ENCODE peak calls at places on chromosomes 7 and 10, in ten cellular contexts. One of them, this sample, is unnamed.
A peak's percentile ranks its signal among the peaks of the same experiment; 100 is the strongest.

GRCh38 chr7:94115316-94115715 is 111.2 kb upstream of the BET1 start:
- DNase-seq in kidney: no peak
- DNase-seq in brain microvascular endothelial cell: peak; percentile 32
- DNase-seq in astrocyte: peak; percentile 25
- DNase-seq in CD4-positive, CD25-positive, alpha-beta regulatory T cell: no peak
- DNase-seq in fibroblast of mammary gland: peak; percentile 44
- DNase-seq in NB4: no peak
- DNase-seq in epithelial cell of esophagus: peak; percentile 64
- DNase-seq in Caco-2: no peak
- DNase-seq in heart right ventricle: no peak
- DNase-seq in this sample: no peak

GRCh38 chr7:100825760-100826545 is 1.4 kb downstream of the EPHB4 start:
- DNase-seq in kidney: no peak
- DNase-seq in brain microvascular endothelial cell: peak; percentile 17
- DNase-seq in astrocyte: peak; percentile 26
- DNase-seq in CD4-positive, CD25-positive, alpha-beta regulatory T cell: no peak
- DNase-seq in fibroblast of mammary gland: peak; percentile 57
- DNase-seq in NB4: peak; percentile 86
- DNase-seq in epithelial cell of esophagus: peak; percentile 50
- DNase-seq in Caco-2: peak; percentile 56
- DNase-seq in heart right ventricle: no peak
- DNase-seq in this sample: peak; percentile 63

GRCh38 chr7:1668486-1668931 is 1.6 kb upstream of the ELFN1 start:
- DNase-seq in kidney: no peak
- DNase-seq in brain microvascular endothelial cell: no peak
- DNase-seq in astrocyte: no peak
- DNase-seq in CD4-positive, CD25-positive, alpha-beta regulatory T cell: no peak
- DNase-seq in fibroblast of mammary gland: no peak
- DNase-seq in NB4: peak; percentile 48
- DNase-seq in epithelial cell of esophagus: peak; percentile 11
- DNase-seq in Caco-2: no peak
- DNase-seq in heart right ventricle: peak; percentile 49
- DNase-seq in this sample: no peak

GRCh38 chr10:118045842-118046490 is 775 bp downstream of the RAB11FIP2 start:
- DNase-seq in kidney: peak; percentile 85
- DNase-seq in brain microvascular endothelial cell: peak; percentile 7
- DNase-seq in astrocyte: peak; percentile 35
- DNase-seq in CD4-positive, CD25-positive, alpha-beta regulatory T cell: peak; percentile 40
- DNase-seq in fibroblast of mammary gland: peak; percentile 68
- DNase-seq in NB4: peak; percentile 58
- DNase-seq in epithelial cell of esophagus: peak; percentile 38
- DNase-seq in Caco-2: peak; percentile 41
- DNase-seq in heart right ventricle: no peak
- DNase-seq in this sample: peak; percentile 66

GRCh38 chr10:91422915-91423314 is 12.8 kb downstream of the HECTD2 start:
- DNase-seq in kidney: no peak
- DNase-seq in brain microvascular endothelial cell: no peak
- DNase-seq in astrocyte: no peak
- DNase-seq in CD4-positive, CD25-positive, alpha-beta regulatory T cell: no peak
- DNase-seq in fibroblast of mammary gland: peak; percentile 46
- DNase-seq in NB4: no peak
- DNase-seq in epithelial cell of esophagus: no peak
- DNase-seq in Caco-2: no peak
- DNase-seq in heart right ventricle: no peak
- DNase-seq in this sample: peak; percentile 68

GRCh38 chr7:30472081-30472770 is 6.4 kb downstream of the NOD1 start:
- DNase-seq in kidney: no peak
- DNase-seq in brain microvascular endothelial cell: no peak
- DNase-seq in astrocyte: no peak
- DNase-seq in CD4-positive, CD25-positive, alpha-beta regulatory T cell: peak; percentile 28
- DNase-seq in fibroblast of mammary gland: peak; percentile 34
- DNase-seq in NB4: no peak
- DNase-seq in epithelial cell of esophagus: no peak
- DNase-seq in Caco-2: no peak
- DNase-seq in heart right ventricle: no peak
- DNase-seq in this sample: no peak

GRCh38 chr7:49255061-49255460 is 330.7 kb downstream of the CDC14C start:
- DNase-seq in kidney: no peak
- DNase-seq in brain microvascular endothelial cell: no peak
- DNase-seq in astrocyte: peak; percentile 42
- DNase-seq in CD4-positive, CD25-positive, alpha-beta regulatory T cell: no peak
- DNase-seq in fibroblast of mammary gland: peak; percentile 47
- DNase-seq in NB4: no peak
- DNase-seq in epithelial cell of esophagus: peak; percentile 53
- DNase-seq in Caco-2: no peak
- DNase-seq in heart right ventricle: no peak
- DNase-seq in this sample: peak; percentile 3

GRCh38 chr7:126801738-126802137 is 451.0 kb downstream of the GRM8 start:
- DNase-seq in kidney: no peak
- DNase-seq in brain microvascular endothelial cell: no peak
- DNase-seq in astrocyte: no peak
- DNase-seq in CD4-positive, CD25-positive, alpha-beta regulatory T cell: no peak
- DNase-seq in fibroblast of mammary gland: no peak
- DNase-seq in NB4: no peak
- DNase-seq in epithelial cell of esophagus: no peak
- DNase-seq in Caco-2: no peak
- DNase-seq in heart right ventricle: no peak
- DNase-seq in this sample: no peak

GRCh38 chr7:150977382-150978135 is 562 bp downstream of the KCNH2 start:
- DNase-seq in kidney: no peak
- DNase-seq in brain microvascular endothelial cell: no peak
- DNase-seq in astrocyte: no peak
- DNase-seq in CD4-positive, CD25-positive, alpha-beta regulatory T cell: no peak
- DNase-seq in fibroblast of mammary gland: no peak
- DNase-seq in NB4: no peak
- DNase-seq in epithelial cell of esophagus: no peak
- DNase-seq in Caco-2: no peak
- DNase-seq in heart right ventricle: no peak
- DNase-seq in this sample: no peak

GRCh38 chr10:14391342-14391741 is 60.6 kb upstream of the FRMD4A start:
- DNase-seq in kidney: no peak
- DNase-seq in brain microvascular endothelial cell: no peak
- DNase-seq in astrocyte: no peak
- DNase-seq in CD4-positive, CD25-positive, alpha-beta regulatory T cell: no peak
- DNase-seq in fibroblast of mammary gland: no peak
- DNase-seq in NB4: no peak
- DNase-seq in epithelial cell of esophagus: no peak
- DNase-seq in Caco-2: no peak
- DNase-seq in heart right ventricle: no peak
- DNase-seq in this sample: no peak

GRCh38 chr7:87702326-87702725 is 74.1 kb downstream of the RUNDC3B start:
- DNase-seq in kidney: no peak
- DNase-seq in brain microvascular endothelial cell: peak; percentile 27
- DNase-seq in astrocyte: peak; percentile 47
- DNase-seq in CD4-positive, CD25-positive, alpha-beta regulatory T cell: no peak
- DNase-seq in fibroblast of mammary gland: peak; percentile 1
- DNase-seq in NB4: no peak
- DNase-seq in epithelial cell of esophagus: peak; percentile 84
- DNase-seq in Caco-2: no peak
- DNase-seq in heart right ventricle: no peak
- DNase-seq in this sample: peak; percentile 8

GRCh38 chr7:100799037-100799896 is 28.1 kb downstream of the EPHB4 start:
- DNase-seq in kidney: no peak
- DNase-seq in brain microvascular endothelial cell: peak; percentile 26
- DNase-seq in astrocyte: peak; percentile 24
- DNase-seq in CD4-positive, CD25-positive, alpha-beta regulatory T cell: peak; percentile 55
- DNase-seq in fibroblast of mammary gland: peak; percentile 73
- DNase-seq in NB4: peak; percentile 88
- DNase-seq in epithelial cell of esophagus: peak; percentile 77
- DNase-seq in Caco-2: peak; percentile 74
- DNase-seq in heart right ventricle: peak; percentile 53
- DNase-seq in this sample: peak; percentile 59

GRCh38 chr7:35374858-35375257 is 121.0 kb upstream of the TBX20 start:
- DNase-seq in kidney: no peak
- DNase-seq in brain microvascular endothelial cell: no peak
- DNase-seq in astrocyte: no peak
- DNase-seq in CD4-positive, CD25-positive, alpha-beta regulatory T cell: no peak
- DNase-seq in fibroblast of mammary gland: no peak
- DNase-seq in NB4: no peak
- DNase-seq in epithelial cell of esophagus: no peak
- DNase-seq in Caco-2: no peak
- DNase-seq in heart right ventricle: peak; percentile 58
- DNase-seq in this sample: no peak

GRCh38 chr7:36348256-36348655 is 41.4 kb upstream of the ANLN start:
- DNase-seq in kidney: no peak
- DNase-seq in brain microvascular endothelial cell: peak; percentile 65
- DNase-seq in astrocyte: peak; percentile 35
- DNase-seq in CD4-positive, CD25-positive, alpha-beta regulatory T cell: no peak
- DNase-seq in fibroblast of mammary gland: peak; percentile 56
- DNase-seq in NB4: no peak
- DNase-seq in epithelial cell of esophagus: no peak
- DNase-seq in Caco-2: no peak
- DNase-seq in heart right ventricle: no peak
- DNase-seq in this sample: peak; percentile 74

GRCh38 chr10:83954193-83954794 is 185.0 kb upstream of the GHITM start:
- DNase-seq in kidney: no peak
- DNase-seq in brain microvascular endothelial cell: no peak
- DNase-seq in astrocyte: no peak
- DNase-seq in CD4-positive, CD25-positive, alpha-beta regulatory T cell: no peak
- DNase-seq in fibroblast of mammary gland: no peak
- DNase-seq in NB4: peak; percentile 25
- DNase-seq in epithelial cell of esophagus: no peak
- DNase-seq in Caco-2: no peak
- DNase-seq in heart right ventricle: no peak
- DNase-seq in this sample: no peak

GRCh38 chr10:3119796-3120459 is 52.6 kb downstream of the PFKP start:
- DNase-seq in kidney: peak; percentile 59
- DNase-seq in brain microvascular endothelial cell: no peak
- DNase-seq in astrocyte: no peak
- DNase-seq in CD4-positive, CD25-positive, alpha-beta regulatory T cell: peak; percentile 18
- DNase-seq in fibroblast of mammary gland: peak; percentile 55
- DNase-seq in NB4: peak; percentile 21
- DNase-seq in epithelial cell of esophagus: peak; percentile 28
- DNase-seq in Caco-2: peak; percentile 59
- DNase-seq in heart right ventricle: no peak
- DNase-seq in this sample: peak; percentile 40

DNA sequence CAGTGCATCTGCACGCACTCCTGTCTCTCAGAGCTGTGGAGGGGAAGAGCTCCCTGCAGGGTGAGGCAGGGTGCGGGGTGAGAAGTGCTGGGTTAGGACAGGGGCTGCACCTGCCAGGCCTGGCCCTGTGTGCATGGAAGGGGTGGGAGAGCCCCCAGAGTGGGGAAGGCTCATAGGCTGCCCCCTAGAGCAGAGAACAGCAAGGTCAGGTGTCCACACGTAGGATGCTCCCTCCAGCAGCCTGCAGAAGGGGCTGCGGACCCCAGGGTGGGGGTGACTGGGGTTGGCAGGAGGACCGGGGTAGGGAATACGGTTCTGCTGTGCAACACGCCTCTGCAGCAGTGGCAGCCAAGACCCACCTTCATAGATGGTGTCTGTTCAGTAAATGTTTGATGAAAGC is 208.6 kb downstream of the PTPRN2 start:
- DNase-seq in kidney: no peak
- DNase-seq in brain microvascular endothelial cell: no peak
- DNase-seq in astrocyte: no peak
- DNase-seq in CD4-positive, CD25-positive, alpha-beta regulatory T cell: no peak
- DNase-seq in fibroblast of mammary gland: no peak
- DNase-seq in NB4: no peak
- DNase-seq in epithelial cell of esophagus: no peak
- DNase-seq in Caco-2: no peak
- DNase-seq in heart right ventricle: no peak
- DNase-seq in this sample: no peak
- H3K4me3 ChIP-seq in kidney: no peak overlapping the region
- H3K4me3 ChIP-seq in brain microvascular endothelial cell: no peak overlapping the region
- H3K4me3 ChIP-seq in astrocyte: no peak overlapping the region
- H3K4me3 ChIP-seq in CD4-positive, CD25-positive, alpha-beta regulatory T cell: no peak overlapping the region
- H3K4me3 ChIP-seq in fibroblast of mammary gland: no peak overlapping the region
- H3K4me3 ChIP-seq in NB4: no peak overlapping the region
- H3K4me3 ChIP-seq in epithelial cell of esophagus: no peak overlapping the region
- H3K4me3 ChIP-seq in Caco-2: no peak overlapping the region
- H3K4me3 ChIP-seq in heart right ventricle: no peak overlapping the region
- H3K4me3 ChIP-seq in this sample: no peak overlapping the region

DNA sequence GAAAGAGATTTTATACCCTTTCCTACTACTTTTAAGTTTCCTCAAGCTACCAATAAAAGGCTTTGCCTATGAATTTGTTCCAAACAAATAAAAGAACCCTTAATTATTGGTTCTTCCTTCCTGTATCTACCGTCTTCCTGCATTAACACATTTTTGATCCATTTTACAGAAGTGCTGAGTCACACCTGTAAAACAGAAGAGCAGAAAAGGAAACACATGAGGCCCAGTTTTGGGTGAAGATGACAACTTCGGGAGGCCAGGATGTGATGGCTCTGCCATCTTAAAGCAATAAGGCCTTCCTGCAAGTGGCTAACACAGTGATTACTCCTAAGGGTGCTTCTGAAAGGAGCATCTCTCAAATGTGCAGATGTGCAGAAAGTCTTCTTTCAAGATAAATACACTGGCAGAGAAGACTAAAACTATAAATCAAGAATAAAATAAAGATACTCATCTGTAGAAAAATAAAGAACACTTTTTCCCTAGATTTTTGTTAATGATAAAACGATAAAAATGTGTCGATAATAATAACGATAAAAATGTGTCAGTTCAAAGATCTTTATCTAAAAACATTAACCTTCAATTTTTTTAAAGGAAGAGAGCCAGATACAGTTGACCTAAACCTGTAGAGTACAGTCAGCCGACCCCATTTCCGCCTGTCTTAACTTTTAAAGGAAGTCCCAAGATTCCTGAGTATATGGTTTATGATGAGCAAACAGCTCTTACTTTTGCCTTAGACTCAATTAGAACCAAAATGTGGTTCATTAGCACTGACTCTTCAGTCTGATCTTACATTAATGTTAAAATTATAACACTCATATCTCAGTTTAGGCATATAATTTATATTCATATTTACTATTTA is 108.5 kb downstream of the UBE2H start:
- DNase-seq in kidney: no peak
- DNase-seq in brain microvascular endothelial cell: no peak
- DNase-seq in astrocyte: no peak
- DNase-seq in CD4-positive, CD25-positive, alpha-beta regulatory T cell: peak; percentile 74
- DNase-seq in fibroblast of mammary gland: no peak
- DNase-seq in NB4: peak; percentile 80
- DNase-seq in epithelial cell of esophagus: no peak
- DNase-seq in Caco-2: no peak
- DNase-seq in heart right ventricle: no peak
- DNase-seq in this sample: no peak
- H3K4me3 ChIP-seq in kidney: no peak overlapping the region
- H3K4me3 ChIP-seq in brain microvascular endothelial cell: no peak overlapping the region
- H3K4me3 ChIP-seq in astrocyte: no peak overlapping the region
- H3K4me3 ChIP-seq in CD4-positive, CD25-positive, alpha-beta regulatory T cell: peak overlapping the region; percentile 11
- H3K4me3 ChIP-seq in fibroblast of mammary gland: no peak overlapping the region
- H3K4me3 ChIP-seq in NB4: no peak overlapping the region
- H3K4me3 ChIP-seq in epithelial cell of esophagus: no peak overlapping the region
- H3K4me3 ChIP-seq in Caco-2: no peak overlapping the region
- H3K4me3 ChIP-seq in heart right ventricle: no peak overlapping the region
- H3K4me3 ChIP-seq in this sample: no peak overlapping the region

GRCh38 chr7:129055861-129056464 is 1.1 kb upstream of the TNPO3 start:
- DNase-seq in kidney: no peak
- DNase-seq in brain microvascular endothelial cell: no peak
- DNase-seq in astrocyte: no peak
- DNase-seq in CD4-positive, CD25-positive, alpha-beta regulatory T cell: no peak
- DNase-seq in fibroblast of mammary gland: no peak
- DNase-seq in NB4: no peak
- DNase-seq in epithelial cell of esophagus: no peak
- DNase-seq in Caco-2: no peak
- DNase-seq in heart right ventricle: no peak
- DNase-seq in this sample: peak; percentile 13
- H3K4me3 ChIP-seq in kidney: no peak overlapping the region
- H3K4me3 ChIP-seq in brain microvascular endothelial cell: no peak overlapping the region
- H3K4me3 ChIP-seq in astrocyte: peak overlapping the region; percentile 87
- H3K4me3 ChIP-seq in CD4-positive, CD25-positive, alpha-beta regulatory T cell: peak overlapping the region; percentile 99
- H3K4me3 ChIP-seq in fibroblast of mammary gland: no peak overlapping the region
- H3K4me3 ChIP-seq in NB4: peak overlapping the region; percentile 76
- H3K4me3 ChIP-seq in epithelial cell of esophagus: peak overlapping the region; percentile 96
- H3K4me3 ChIP-seq in Caco-2: no peak overlapping the region
- H3K4me3 ChIP-seq in heart right ventricle: no peak overlapping the region
- H3K4me3 ChIP-seq in this sample: peak overlapping the region; percentile 97

GRCh38 chr7:26857170-26857533 is 7.2 kb downstream of the SKAP2 start:
- DNase-seq in kidney: no peak
- DNase-seq in brain microvascular endothelial cell: no peak
- DNase-seq in astrocyte: no peak
- DNase-seq in CD4-positive, CD25-positive, alpha-beta regulatory T cell: no peak
- DNase-seq in fibroblast of mammary gland: no peak
- DNase-seq in NB4: no peak
- DNase-seq in epithelial cell of esophagus: no peak
- DNase-seq in Caco-2: no peak
- DNase-seq in heart right ventricle: no peak
- DNase-seq in this sample: no peak
- H3K4me3 ChIP-seq in kidney: peak overlapping the region; percentile 46
- H3K4me3 ChIP-seq in brain microvascular endothelial cell: no peak overlapping the region
- H3K4me3 ChIP-seq in astrocyte: no peak overlapping the region
- H3K4me3 ChIP-seq in CD4-positive, CD25-positive, alpha-beta regulatory T cell: no peak overlapping the region
- H3K4me3 ChIP-seq in fibroblast of mammary gland: peak overlapping the region; percentile 27
- H3K4me3 ChIP-seq in NB4: no peak overlapping the region
- H3K4me3 ChIP-seq in epithelial cell of esophagus: no peak overlapping the region
- H3K4me3 ChIP-seq in Caco-2: no peak overlapping the region
- H3K4me3 ChIP-seq in heart right ventricle: no peak overlapping the region
- H3K4me3 ChIP-seq in this sample: peak overlapping the region; percentile 28

This sample was measured in AG10803.